ENCODE peak calls at places on chromosomes 6 and 20, in nine cellular contexts. One of them, this sample, is unnamed.

GRCh38 chr6:119012521-119012920 is 65.9 kb downstream of the FAM184A start:
- DNase-seq in suprapubic skin: no peak
- DNase-seq in GM23338: no peak
- DNase-seq in stomach: no peak
- DNase-seq in Panc1: no peak
- DNase-seq in HL-60: no peak
- DNase-seq in SK-N-SH: no peak
- DNase-seq in H1: no peak
- DNase-seq in upper lobe of left lung: no peak
- DNase-seq in this sample: no peak

GRCh38 chr6:166598441-166599138 is 12.1 kb upstream of the RAMACL start:
- DNase-seq in Panc1: no peak
- DNase-seq in H1: no peak
- DNase-seq in stomach: no peak
- DNase-seq in upper lobe of left lung: peak
- DNase-seq in SK-N-SH: no peak
- DNase-seq in GM23338: no peak
- DNase-seq in suprapubic skin: no peak
- DNase-seq in HL-60: no peak
- DNase-seq in this sample: no peak

GRCh38 chr6:43737272-43738081 is 32.5 kb upstream of the VEGFA start:
- DNase-seq in GM23338: peak
- DNase-seq in upper lobe of left lung: peak
- DNase-seq in SK-N-SH: peak
- DNase-seq in suprapubic skin: peak
- DNase-seq in HL-60: peak
- DNase-seq in stomach: no peak
- DNase-seq in H1: no peak
- DNase-seq in Panc1: no peak
- DNase-seq in this sample: no peak

GRCh38 chr20:34525709-34526416 is 9.6 kb downstream of the DYNLRB1 start:
- DNase-seq in GM23338: no peak
- DNase-seq in HL-60: peak
- DNase-seq in suprapubic skin: peak
- DNase-seq in stomach: peak
- DNase-seq in H1: no peak
- DNase-seq in SK-N-SH: peak
- DNase-seq in upper lobe of left lung: no peak
- DNase-seq in Panc1: peak
- DNase-seq in this sample: no peak

GRCh38 chr6:40962241-40962640 is 76.8 kb downstream of the UNC5CL start:
- DNase-seq in HL-60: no peak
- DNase-seq in SK-N-SH: no peak
- DNase-seq in Panc1: peak
- DNase-seq in suprapubic skin: no peak
- DNase-seq in H1: no peak
- DNase-seq in upper lobe of left lung: no peak
- DNase-seq in stomach: no peak
- DNase-seq in GM23338: no peak
- DNase-seq in this sample: no peak

GRCh38 chr6:163367388-163368183 is 46.9 kb upstream of the QKI start:
- DNase-seq in stomach: no peak
- DNase-seq in HL-60: no peak
- DNase-seq in upper lobe of left lung: no peak
- DNase-seq in SK-N-SH: no peak
- DNase-seq in suprapubic skin: no peak
- DNase-seq in H1: no peak
- DNase-seq in Panc1: no peak
- DNase-seq in GM23338: no peak
- DNase-seq in this sample: no peak

GRCh38 chr6:26020983-26021349 is 58.4 kb downstream of the TRIM38 start:
- DNase-seq in suprapubic skin: peak
- DNase-seq in upper lobe of left lung: peak
- DNase-seq in H1: no peak
- DNase-seq in GM23338: no peak
- DNase-seq in stomach: peak
- DNase-seq in Panc1: no peak
- DNase-seq in SK-N-SH: no peak
- DNase-seq in HL-60: peak
- DNase-seq in this sample: peak

GRCh38 chr20:63658749-63659187 is 656 bp downstream of the RTEL1 start:
- DNase-seq in stomach: no peak
- DNase-seq in GM23338: no peak
- DNase-seq in HL-60: peak
- DNase-seq in upper lobe of left lung: no peak
- DNase-seq in SK-N-SH: peak
- DNase-seq in H1: no peak
- DNase-seq in Panc1: no peak
- DNase-seq in suprapubic skin: no peak
- DNase-seq in this sample: no peak

GRCh38 chr6:344816-345340 is 46.7 kb upstream of the IRF4 start:
- DNase-seq in HL-60: no peak
- DNase-seq in stomach: no peak
- DNase-seq in Panc1: no peak
- DNase-seq in upper lobe of left lung: peak
- DNase-seq in suprapubic skin: no peak
- DNase-seq in SK-N-SH: no peak
- DNase-seq in GM23338: no peak
- DNase-seq in H1: no peak
- DNase-seq in this sample: no peak

GRCh38 chr6:141460743-141461484 is 671.8 kb upstream of the GJE1 start:
- DNase-seq in upper lobe of left lung: no peak
- DNase-seq in HL-60: no peak
- DNase-seq in GM23338: no peak
- DNase-seq in SK-N-SH: no peak
- DNase-seq in suprapubic skin: no peak
- DNase-seq in H1: no peak
- DNase-seq in Panc1: no peak
- DNase-seq in stomach: no peak
- DNase-seq in this sample: no peak

GRCh38 chr20:52105573-52106422 is 85.8 kb downstream of the ZFP64 start:
- DNase-seq in Panc1: no peak
- DNase-seq in HL-60: no peak
- DNase-seq in suprapubic skin: no peak
- DNase-seq in H1: peak
- DNase-seq in stomach: no peak
- DNase-seq in GM23338: peak
- DNase-seq in upper lobe of left lung: peak
- DNase-seq in SK-N-SH: no peak
- DNase-seq in this sample: no peak
- TF ChIP-seq CTCF in Panc1: no peak
- TF ChIP-seq CTCF in HL-60: no peak
- TF ChIP-seq CTCF in suprapubic skin: no peak
- TF ChIP-seq CTCF in H1: peak
- TF ChIP-seq CTCF in stomach: no peak
- TF ChIP-seq CTCF in GM23338: peak
- TF ChIP-seq CTCF in upper lobe of left lung: no peak
- TF ChIP-seq CTCF in SK-N-SH: no peak
- TF ChIP-seq CTCF in this sample: no peak

DNA sequence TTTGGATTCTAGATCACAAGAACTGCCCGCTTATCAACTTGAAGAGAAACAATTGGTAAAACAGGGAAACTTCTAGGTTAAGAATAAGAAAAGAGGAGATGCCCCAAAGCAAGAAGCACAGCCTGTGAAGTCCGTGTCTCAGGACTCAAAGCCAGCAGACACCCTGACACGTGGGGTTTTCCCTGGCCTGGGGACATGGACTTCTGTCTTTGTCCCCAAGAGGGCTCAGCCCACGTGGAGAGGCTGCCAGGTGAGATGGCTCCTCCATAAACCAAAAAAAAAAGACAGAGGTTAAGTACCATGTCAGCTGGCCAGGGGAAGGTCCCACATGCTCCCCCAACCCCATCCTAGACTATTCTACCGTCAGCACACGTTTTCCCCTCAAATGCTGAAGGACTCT is 9.9 kb downstream of the SERPINB6 start:
- DNase-seq in SK-N-SH: no peak
- DNase-seq in H1: no peak
- DNase-seq in stomach: no peak
- DNase-seq in GM23338: no peak
- DNase-seq in HL-60: no peak
- DNase-seq in upper lobe of left lung: no peak
- DNase-seq in Panc1: no peak
- DNase-seq in suprapubic skin: no peak
- DNase-seq in this sample: no peak
- H3K4me3 ChIP-seq in SK-N-SH: no peak
- H3K4me3 ChIP-seq in H1: no peak
- H3K4me3 ChIP-seq in stomach: peak
- H3K4me3 ChIP-seq in GM23338: no peak
- H3K4me3 ChIP-seq in HL-60: no peak
- H3K4me3 ChIP-seq in upper lobe of left lung: no peak
- H3K4me3 ChIP-seq in Panc1: no peak
- H3K4me3 ChIP-seq in suprapubic skin: no peak
- H3K4me3 ChIP-seq in this sample: no peak

DNA sequence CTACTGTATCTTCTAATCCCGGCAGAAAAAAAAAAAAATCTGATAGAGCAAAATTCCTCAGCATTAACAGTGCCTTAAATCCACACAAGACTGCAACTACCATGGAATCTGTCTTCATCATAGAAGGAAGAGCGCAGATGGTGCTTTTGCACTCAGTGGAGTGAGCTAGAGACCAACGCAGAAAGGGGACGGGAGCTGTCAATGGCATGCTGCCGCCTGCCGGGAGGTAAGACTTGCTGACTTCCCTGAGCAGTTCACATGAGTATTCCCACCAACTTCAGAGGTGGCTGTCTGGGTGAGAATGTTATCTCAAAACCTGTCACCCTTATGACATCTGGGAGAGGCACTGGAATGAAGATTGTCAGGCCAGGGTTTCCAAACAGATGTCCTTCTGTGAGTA is 35.6 kb downstream of the DZANK1 start:
- DNase-seq in suprapubic skin: no peak
- DNase-seq in GM23338: no peak
- DNase-seq in stomach: no peak
- DNase-seq in upper lobe of left lung: no peak
- DNase-seq in H1: no peak
- DNase-seq in HL-60: no peak
- DNase-seq in SK-N-SH: no peak
- DNase-seq in Panc1: no peak
- DNase-seq in this sample: no peak
- TF ChIP-seq POLR2AphosphoS5 in suprapubic skin: no peak
- TF ChIP-seq POLR2AphosphoS5 in GM23338: no peak
- TF ChIP-seq POLR2AphosphoS5 in stomach: no peak
- TF ChIP-seq POLR2AphosphoS5 in upper lobe of left lung: no peak
- TF ChIP-seq POLR2AphosphoS5 in H1: no peak
- TF ChIP-seq POLR2AphosphoS5 in HL-60: no peak
- TF ChIP-seq POLR2AphosphoS5 in SK-N-SH: no peak
- TF ChIP-seq POLR2AphosphoS5 in Panc1: no peak
- TF ChIP-seq POLR2AphosphoS5 in this sample: no peak

DNA sequence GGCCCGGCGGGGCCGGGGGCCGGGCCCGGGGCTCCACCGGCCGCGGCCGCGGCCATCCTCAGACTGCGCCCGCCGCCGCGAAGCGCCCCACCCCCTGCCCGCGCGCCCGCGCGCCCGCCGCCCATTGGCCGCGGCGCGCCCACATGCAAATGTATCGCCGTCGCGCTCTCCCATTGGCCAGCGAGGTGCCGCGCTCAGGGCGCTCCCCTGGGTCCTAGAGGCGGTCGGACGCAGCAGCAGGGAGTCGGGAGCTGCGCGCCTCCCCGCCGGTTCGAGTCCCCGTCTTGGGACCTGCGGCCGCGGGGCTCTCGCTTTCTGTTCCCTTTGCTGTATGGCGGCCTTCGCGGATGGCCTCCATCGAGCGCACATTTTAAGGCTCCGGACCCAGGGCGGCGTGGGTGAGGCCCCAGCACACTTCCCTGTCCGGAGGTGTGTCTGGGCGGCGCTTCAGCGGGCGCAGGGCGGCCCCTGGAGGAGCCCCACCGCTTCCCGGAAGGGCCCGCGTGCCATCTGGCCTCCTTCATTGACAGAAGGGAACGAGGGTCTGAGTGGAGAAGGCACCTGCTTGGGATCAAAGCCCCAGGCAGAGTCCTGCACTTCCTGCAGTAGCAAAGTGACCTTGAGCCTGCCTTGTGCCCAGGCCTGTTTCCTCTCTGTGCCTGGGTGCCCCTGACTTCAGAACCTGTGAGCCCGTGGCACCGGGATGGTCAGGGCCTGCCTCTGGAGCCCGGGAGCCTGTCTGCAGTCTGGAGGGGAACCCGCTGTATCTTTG is at the start of gene CABLES2:
- DNase-seq in upper lobe of left lung: peak
- DNase-seq in Panc1: peak
- DNase-seq in stomach: peak
- DNase-seq in H1: peak
- DNase-seq in SK-N-SH: peak
- DNase-seq in GM23338: peak
- DNase-seq in suprapubic skin: peak
- DNase-seq in HL-60: peak
- DNase-seq in this sample: peak
- TF ChIP-seq CTCF in upper lobe of left lung: no peak
- TF ChIP-seq CTCF in Panc1: no peak
- TF ChIP-seq CTCF in stomach: peak
- TF ChIP-seq CTCF in H1: no peak
- TF ChIP-seq CTCF in SK-N-SH: no peak
- TF ChIP-seq CTCF in GM23338: peak
- TF ChIP-seq CTCF in suprapubic skin: peak
- TF ChIP-seq CTCF in HL-60: no peak
- TF ChIP-seq CTCF in this sample: no peak

GRCh38 chr6:30542404-30542725 is 13.9 kb downstream of the GNL1 start:
- DNase-seq in upper lobe of left lung: no peak
- DNase-seq in SK-N-SH: no peak
- DNase-seq in Panc1: no peak
- DNase-seq in GM23338: no peak
- DNase-seq in H1: no peak
- DNase-seq in suprapubic skin: no peak
- DNase-seq in HL-60: no peak
- DNase-seq in stomach: no peak
- DNase-seq in this sample: peak
- H3K4me3 ChIP-seq in upper lobe of left lung: peak
- H3K4me3 ChIP-seq in SK-N-SH: no peak
- H3K4me3 ChIP-seq in Panc1: no peak
- H3K4me3 ChIP-seq in GM23338: no peak
- H3K4me3 ChIP-seq in H1: no peak
- H3K4me3 ChIP-seq in suprapubic skin: peak
- H3K4me3 ChIP-seq in HL-60: no peak
- H3K4me3 ChIP-seq in stomach: peak
- H3K4me3 ChIP-seq in this sample: no peak

This sample was measured in vagina.